ENCODE peak calls at places on chromosomes 12 and 14, in seven cellular contexts. S is T-helper 1 cell, T is ACHN, X is EH, O is mucosa of descending colon, A is NCI-H2081, K is HFF-Myc. B is an unnamed sample.
A peak's percentile ranks its signal among the peaks of the same experiment; 100 is the strongest.

GRCh38 chr12:29234965-29235364 is 85.9 kb downstream of the FAR2 start:
- DNase-seq in S (no peak), T (no peak), X (no peak), O (no peak), A (no peak), K (no peak), B (no peak)

GRCh38 chr12:93612719-93613228 is 40.3 kb downstream of the SOCS2 start:
- DNase-seq in S (no peak), T (no peak), X (no peak), O (no peak), A (no peak), K (no peak), B (no peak)

GRCh38 chr14:37081856-37082255 is 90.5 kb downstream of the SLC25A21 start:
- DNase-seq in S (no peak), T (no peak), X (no peak), O (no peak), A (no peak), K (no peak), B (no peak)

GRCh38 chr14:102451064-102451352 is 58.6 kb downstream of the ANKRD9 start:
- DNase-seq in S (no peak), T (no peak), X (no peak), O (no peak), A (no peak), K (no peak), B (no peak)

GRCh38 chr14:31206536-31207286 is 882 bp downstream of the HECTD1 start:
- DNase-seq in S (peak; percentile 59), T (no peak), X (peak; percentile 48), O (peak; percentile 73), A (no peak), K (no peak), B (peak; percentile 55)

GRCh38 chr12:93802293-93802692 is 125.1 kb downstream of the CRADD start:
- DNase-seq in S (no peak), T (no peak), X (peak; percentile 48), O (no peak), A (no peak), K (no peak), B (no peak)

GRCh38 chr12:18849080-18849479 is 111.2 kb downstream of the CAPZA3 start:
- DNase-seq in S (no peak), T (no peak), X (peak; percentile 10), O (no peak), A (no peak), K (no peak), B (no peak)

GRCh38 chr12:121277367-121277744 is 19.2 kb downstream of the CAMKK2 start:
- DNase-seq in S (no peak), T (no peak), X (no peak), O (no peak), A (no peak), K (no peak), B (no peak)

GRCh38 chr12:61956545-61956944 is 303.7 kb upstream of the USP15 start:
- DNase-seq in S (no peak), T (no peak), X (no peak), O (no peak), A (no peak), K (no peak), B (no peak)

GRCh38 chr12:130041983-130042812 is 120.1 kb upstream of the FZD10 start:
- DNase-seq in S (no peak), T (no peak), X (no peak), O (peak; percentile 49), A (no peak), K (no peak), B (peak; percentile 31)

GRCh38 chr12:122726056-122726558 is 4.5 kb downstream of the HCAR1 start:
- DNase-seq in S (peak; percentile 33), T (peak; percentile 53), X (no peak), O (no peak), A (no peak), K (no peak), B (no peak)

GRCh38 chr12:32768518-32768917 is 12.8 kb upstream of the YARS2 start:
- DNase-seq in S (no peak), T (no peak), X (no peak), O (no peak), A (no peak), K (no peak), B (no peak)

GRCh38 chr12:98354520-98354919 is 160.9 kb upstream of the TMPO start:
- DNase-seq in S (no peak), T (no peak), X (peak; percentile 14), O (no peak), A (no peak), K (no peak), B (no peak)

GRCh38 chr12:90501412-90501811 is 453.6 kb downstream of the CCER1 start:
- DNase-seq in S (no peak), T (no peak), X (no peak), O (no peak), A (no peak), K (no peak), B (no peak)

GRCh38 chr12:14281539-14281938 is 83.9 kb upstream of the ATF7IP start:
- DNase-seq in S (no peak), T (no peak), X (no peak), O (no peak), A (no peak), K (no peak), B (no peak)

GRCh38 chr12:51823875-51824565 is 24.5 kb downstream of the FIGNL2 start:
- DNase-seq in S (peak; percentile 28), T (peak; percentile 79), X (peak; percentile 76), O (no peak), A (peak; percentile 75), K (peak; percentile 35), B (no peak)

GRCh38 chr14:31084385-31084784 is 58.2 kb upstream of the STRN3 start:
- DNase-seq in S (no peak), T (no peak), X (no peak), O (no peak), A (no peak), K (no peak), B (no peak)

GRCh38 chr14:74442757-74443156 is 16.7 kb upstream of the SYNDIG1L start:
- DNase-seq in S (no peak), T (no peak), X (no peak), O (no peak), A (no peak), K (no peak), B (no peak)

GRCh38 chr14:92945959-92946846 is 23.3 kb downstream of the CHGA start:
- DNase-seq in S (no peak), T (peak; percentile 69), X (peak; percentile 71), O (peak; percentile 89), A (no peak), K (peak; percentile 22), B (no peak)

GRCh38 chr12:91370086-91370868 is 187.7 kb upstream of the DCN start:
- DNase-seq in S (no peak), T (no peak), X (no peak), O (no peak), A (no peak), K (no peak), B (no peak)

GRCh38 chr14:69968151-69968550 is 88.9 kb downstream of the SMOC1 start:
- DNase-seq in S (no peak), T (no peak), X (no peak), O (no peak), A (no peak), K (no peak), B (no peak)

GRCh38 chr12:31567029-31567428 is 23.9 kb downstream of the DENND5B start:
- DNase-seq in S (no peak), T (no peak), X (no peak), O (no peak), A (no peak), K (no peak), B (no peak)

GRCh38 chr14:32696325-32697101 is 242.2 kb upstream of the NPAS3 start:
- DNase-seq in S (no peak), T (no peak), X (no peak), O (no peak), A (no peak), K (no peak), B (no peak)

GRCh38 chr14:39857656-39858055 is 425.4 kb upstream of the FBXO33 start:
- DNase-seq in S (no peak), T (no peak), X (no peak), O (no peak), A (no peak), K (no peak), B (no peak)

GRCh38 chr12:117189725-117190209 is 503 bp downstream of the FBXO21 start:
- DNase-seq in S (peak; percentile 41), T (peak; percentile 50), X (peak; percentile 48), O (peak; percentile 56), A (peak; percentile 9), K (no peak), B (peak; percentile 43)

GRCh38 chr14:101707863-101708620 is 53.5 kb upstream of the PPP2R5C start:
- DNase-seq in S (no peak), T (no peak), X (no peak), O (no peak), A (no peak), K (no peak), B (no peak)

GRCh38 chr14:91377700-91378652 is 39.6 kb downstream of the CCDC88C start:
- DNase-seq in S (no peak), T (no peak), X (peak; percentile 54), O (no peak), A (no peak), K (peak; percentile 58), B (no peak)

GRCh38 chr12:131466932-131467331 is 244.0 kb upstream of the SFSWAP start:
- DNase-seq in S (no peak), T (no peak), X (no peak), O (no peak), A (no peak), K (no peak), B (no peak)

GRCh38 chr12:90149453-90149852 is 440.8 kb upstream of the ATP2B1 start:
- DNase-seq in S (no peak), T (no peak), X (no peak), O (no peak), A (no peak), K (no peak), B (no peak)

GRCh38 chr12:63144556-63144955 is 6.4 kb downstream of the AVPR1A start:
- DNase-seq in S (no peak), T (no peak), X (no peak), O (no peak), A (no peak), K (no peak), B (no peak)

GRCh38 chr12:116066381-116067230 is 210.9 kb downstream of the MED13L start:
- DNase-seq in S (peak; percentile 61), T (peak; percentile 78), X (peak; percentile 56), O (peak; percentile 53), A (peak; percentile 17), K (peak; percentile 24), B (peak; percentile 59)

GRCh38 chr14:86933460-86933859 is 1059.5 kb downstream of the GALC start:
- DNase-seq in S (no peak), T (no peak), X (no peak), O (no peak), A (no peak), K (no peak), B (no peak)

B was measured in CD8-positive, alpha-beta T cell.